ENCODE peak calls at places on chromosome 7, in ten cellular contexts. L, P, T, W, Z, F, V, G, H and J are unnamed samples.

GRCh38 chr7:105224884-105225651 is 163.7 kb downstream of the SRPK2 start:
- DNase-seq in L (no peak), P (no peak), T (no peak), W (peak; percentile 68), Z (peak; percentile 20), F (no peak), V (no peak), G (no peak), H (peak; percentile 87), J (peak; percentile 83)

GRCh38 chr7:118195837-118196474 is 12.0 kb downstream of the LSM8 start:
- DNase-seq in L (peak; percentile 44), P (peak; percentile 40), T (peak; percentile 5), W (peak; percentile 10), Z (peak; percentile 85), F (peak; percentile 28), V (peak; percentile 72), G (no peak), H (peak; percentile 57), J (no peak)

GRCh38 chr7:95491634-95492314 is 6.0 kb downstream of the ASB4 start:
- DNase-seq in L (no peak), P (peak; percentile 96), T (peak; percentile 50), W (no peak), Z (peak; percentile 84), F (no peak), V (no peak), G (no peak), H (no peak), J (peak; percentile 97)

GRCh38 chr7:68176974-68177373 is 1180.3 kb downstream of the TYW1 start:
- DNase-seq in L (no peak), P (peak; percentile 76), T (peak; percentile 3), W (peak; percentile 70), Z (peak; percentile 86), F (peak; percentile 51), V (no peak), G (peak; percentile 29), H (peak; percentile 12), J (no peak)

GRCh38 chr7:141571059-141571458 is 19.8 kb downstream of the AGK start:
- DNase-seq in L (no peak), P (no peak), T (no peak), W (no peak), Z (no peak), F (no peak), V (no peak), G (no peak), H (no peak), J (no peak)

GRCh38 chr7:6571160-6571779 is 6.0 kb upstream of the ZDHHC4 start:
- DNase-seq in L (no peak), P (no peak), T (no peak), W (no peak), Z (no peak), F (no peak), V (no peak), G (no peak), H (no peak), J (no peak)

GRCh38 chr7:101632641-101633040 is 3.5 kb upstream of the MYL10 start:
- DNase-seq in L (no peak), P (no peak), T (no peak), W (no peak), Z (no peak), F (no peak), V (no peak), G (no peak), H (no peak), J (no peak)

GRCh38 chr7:157707983-157708720 is 371.3 kb downstream of the DNAJB6 start:
- DNase-seq in L (no peak), P (no peak), T (no peak), W (no peak), Z (no peak), F (no peak), V (no peak), G (no peak), H (no peak), J (no peak)

GRCh38 chr7:43906327-43907010 is at the start of gene URGCP:
- DNase-seq in L (peak; percentile 37), P (no peak), T (peak; percentile 41), W (peak; percentile 61), Z (peak; percentile 78), F (peak; percentile 73), V (peak; percentile 60), G (peak; percentile 59), H (no peak), J (no peak)

GRCh38 chr7:121447191-121447920 is 51.2 kb upstream of the FAM3C start:
- DNase-seq in L (no peak), P (no peak), T (no peak), W (no peak), Z (no peak), F (no peak), V (no peak), G (peak; percentile 35), H (peak; percentile 1), J (no peak)

GRCh38 chr7:112362796-112363195 is 87.5 kb upstream of the IFRD1 start:
- DNase-seq in L (no peak), P (peak; percentile 91), T (no peak), W (no peak), Z (no peak), F (no peak), V (no peak), G (no peak), H (no peak), J (no peak)

GRCh38 chr7:158266426-158266816 is 321.2 kb downstream of the PTPRN2 start:
- DNase-seq in L (no peak), P (no peak), T (no peak), W (no peak), Z (no peak), F (no peak), V (no peak), G (no peak), H (no peak), J (no peak)

GRCh38 chr7:99489235-99489634 is 10.8 kb downstream of the ZNF394 start:
- DNase-seq in L (no peak), P (no peak), T (no peak), W (no peak), Z (no peak), F (peak; percentile 35), V (no peak), G (no peak), H (no peak), J (no peak)

GRCh38 chr7:102874166-102874829 is 38.5 kb upstream of the LRRC17 start:
- DNase-seq in L (no peak), P (no peak), T (no peak), W (peak; percentile 61), Z (peak; percentile 36), F (no peak), V (peak; percentile 56), G (no peak), H (no peak), J (peak; percentile 90)

GRCh38 chr7:13990984-13991790 is 1.7 kb upstream of the ETV1 start:
- DNase-seq in L (peak; percentile 20), P (peak; percentile 88), T (peak; percentile 92), W (peak; percentile 88), Z (peak; percentile 97), F (peak; percentile 91), V (peak; percentile 59), G (peak; percentile 96), H (peak; percentile 98), J (peak; percentile 95)

GRCh38 chr7:57362868-57363267 is 87.1 kb upstream of the ZNF716 start:
- DNase-seq in L (no peak), P (no peak), T (no peak), W (no peak), Z (no peak), F (no peak), V (no peak), G (no peak), H (no peak), J (no peak)

GRCh38 chr7:68246189-68246633 is 1249.6 kb downstream of the TYW1 start:
- DNase-seq in L (no peak), P (peak; percentile 99), T (peak; percentile 90), W (no peak), Z (peak; percentile 74), F (no peak), V (no peak), G (no peak), H (no peak), J (peak; percentile 22)

GRCh38 chr7:101535333-101535732 is 93.8 kb downstream of the MYL10 start:
- DNase-seq in L (no peak), P (no peak), T (no peak), W (no peak), Z (no peak), F (no peak), V (no peak), G (no peak), H (no peak), J (no peak)

GRCh38 chr7:109751241-109751640 is 1181.6 kb downstream of the DNAJB9 start:
- DNase-seq in L (no peak), P (no peak), T (no peak), W (peak; percentile 0), Z (no peak), F (no peak), V (no peak), G (no peak), H (no peak), J (peak; percentile 10)

GRCh38 chr7:15167912-15168311 is 265.4 kb upstream of the DGKB start:
- DNase-seq in L (no peak), P (no peak), T (no peak), W (no peak), Z (peak; percentile 52), F (no peak), V (no peak), G (no peak), H (no peak), J (no peak)

GRCh38 chr7:43148161-43148731 is 35.8 kb downstream of the HECW1 start:
- DNase-seq in L (no peak), P (no peak), T (no peak), W (no peak), Z (no peak), F (no peak), V (no peak), G (no peak), H (no peak), J (peak; percentile 62)

GRCh38 chr7:128458956-128459355 is 3.3 kb downstream of the HILPDA start:
- DNase-seq in L (no peak), P (no peak), T (no peak), W (no peak), Z (no peak), F (no peak), V (peak; percentile 48), G (no peak), H (no peak), J (no peak)

GRCh38 chr7:29467193-29467592 is 96.4 kb upstream of the PRR15 start:
- DNase-seq in L (no peak), P (no peak), T (no peak), W (no peak), Z (no peak), F (no peak), V (no peak), G (no peak), H (no peak), J (no peak)

GRCh38 chr7:17207220-17207619 is 91.2 kb upstream of the AHR start:
- DNase-seq in L (no peak), P (no peak), T (no peak), W (no peak), Z (no peak), F (no peak), V (no peak), G (no peak), H (no peak), J (peak; percentile 60)

GRCh38 chr7:27186450-27187157 is 1.6 kb upstream of the HOXA11 start:
- DNase-seq in L (no peak), P (no peak), T (no peak), W (no peak), Z (no peak), F (no peak), V (no peak), G (no peak), H (no peak), J (no peak)

GRCh38 chr7:80467069-80467468 is 44.8 kb downstream of the GNAT3 start:
- DNase-seq in L (no peak), P (no peak), T (no peak), W (no peak), Z (no peak), F (no peak), V (no peak), G (no peak), H (peak; percentile 32), J (no peak)

GRCh38 chr7:132996581-132997242 is 85.2 kb downstream of the CHCHD3 start:
- DNase-seq in L (no peak), P (peak; percentile 15), T (no peak), W (no peak), Z (no peak), F (no peak), V (no peak), G (no peak), H (no peak), J (no peak)

GRCh38 chr7:107995184-107996071 is 7.5 kb downstream of the LAMB1 start:
- DNase-seq in L (no peak), P (no peak), T (no peak), W (peak; percentile 60), Z (peak; percentile 56), F (peak; percentile 60), V (no peak), G (no peak), H (peak; percentile 54), J (no peak)